ENCODE peak calls at places on chromosomes 11 and 22, in ten cellular contexts. J is foreskin fibroblast, Q is fibroblast of pulmonary artery, K is HFF-Myc, X is kidney, Y is H1, B is heart right ventricle, G is HCT116, Z is fibroblast of the aortic adventitia, L is uterus. O is an unnamed sample.

GRCh38 chr11:17298302-17298701 is 21.8 kb downstream of the NUCB2 start:
- DNase-seq in J (no peak), Q (no peak), K (no peak), X (no peak), Y (no peak), B (no peak), G (no peak), Z (no peak), L (no peak), O (no peak)

GRCh38 chr22:23882370-23882769 is 11.8 kb upstream of the MIF start:
- DNase-seq in J (no peak), Q (no peak), K (no peak), X (peak), Y (no peak), B (no peak), G (no peak), Z (no peak), L (no peak), O (no peak)

GRCh38 chr22:37279469-37279868 is 2.8 kb upstream of the CYTH4 start:
- DNase-seq in J (no peak), Q (peak), K (no peak), X (peak), Y (no peak), B (no peak), G (no peak), Z (no peak), L (no peak), O (no peak)

GRCh38 chr22:11627798-11628650 is 3900.0 kb upstream of the OR11H1 start:
- DNase-seq in J (no peak), Q (no peak), K (no peak), X (peak), Y (no peak), B (no peak), G (no peak), Z (no peak), L (no peak), O (no peak)

GRCh38 chr11:63858628-63859550 is 20.0 kb downstream of the MARK2 start:
- DNase-seq in J (peak), Q (peak), K (no peak), X (no peak), Y (no peak), B (no peak), G (no peak), Z (peak), L (peak), O (no peak)

GRCh38 chr11:70016666-70017347 is 61.3 kb upstream of the ANO1 start:
- DNase-seq in J (peak), Q (peak), K (no peak), X (no peak), Y (no peak), B (no peak), G (peak), Z (peak), L (no peak), O (peak)

GRCh38 chr11:132994038-132994502 is 538.2 kb downstream of the OPCML start:
- DNase-seq in J (no peak), Q (no peak), K (no peak), X (no peak), Y (no peak), B (no peak), G (no peak), Z (no peak), L (no peak), O (no peak)

GRCh38 chr11:65506770-65507485 is 8.1 kb downstream of the MALAT1 start:
- DNase-seq in J (peak), Q (peak), K (peak), X (peak), Y (peak), B (no peak), G (peak), Z (no peak), L (no peak), O (peak)

GRCh38 chr11:59765068-59765770 is 10.0 kb downstream of the STX3 start:
- DNase-seq in J (no peak), Q (no peak), K (no peak), X (no peak), Y (no peak), B (no peak), G (no peak), Z (no peak), L (no peak), O (no peak)

GRCh38 chr11:57900315-57900714 is 123.4 kb upstream of the OR9Q1 start:
- DNase-seq in J (no peak), Q (no peak), K (no peak), X (no peak), Y (no peak), B (no peak), G (no peak), Z (no peak), L (no peak), O (no peak)

GRCh38 chr22:38038426-38038825 is 18.8 kb upstream of the PICK1 start:
- DNase-seq in J (no peak), Q (no peak), K (no peak), X (no peak), Y (no peak), B (no peak), G (no peak), Z (no peak), L (no peak), O (no peak)

GRCh38 chr22:44108076-44108475 is 72.6 kb upstream of the PARVG start:
- DNase-seq in J (no peak), Q (no peak), K (no peak), X (peak), Y (no peak), B (no peak), G (no peak), Z (no peak), L (no peak), O (no peak)

GRCh38 chr11:19398772-19399542 is 158.2 kb upstream of the E2F8 start:
- DNase-seq in J (peak), Q (peak), K (peak), X (peak), Y (no peak), B (no peak), G (no peak), Z (peak), L (peak), O (peak)

GRCh38 chr11:7512525-7513209 is 1.1 kb upstream of the PPFIBP2 start:
- DNase-seq in J (no peak), Q (peak), K (no peak), X (peak), Y (no peak), B (peak), G (no peak), Z (peak), L (peak), O (peak)

GRCh38 chr22:50030315-50031188 is 18.0 kb upstream of the IL17REL start:
- DNase-seq in J (peak), Q (peak), K (no peak), X (peak), Y (peak), B (peak), G (peak), Z (peak), L (peak), O (peak)

GRCh38 chr11:24082860-24083259 is 414.0 kb upstream of the LUZP2 start:
- DNase-seq in J (no peak), Q (no peak), K (no peak), X (no peak), Y (no peak), B (no peak), G (no peak), Z (no peak), L (no peak), O (no peak)

DNA sequence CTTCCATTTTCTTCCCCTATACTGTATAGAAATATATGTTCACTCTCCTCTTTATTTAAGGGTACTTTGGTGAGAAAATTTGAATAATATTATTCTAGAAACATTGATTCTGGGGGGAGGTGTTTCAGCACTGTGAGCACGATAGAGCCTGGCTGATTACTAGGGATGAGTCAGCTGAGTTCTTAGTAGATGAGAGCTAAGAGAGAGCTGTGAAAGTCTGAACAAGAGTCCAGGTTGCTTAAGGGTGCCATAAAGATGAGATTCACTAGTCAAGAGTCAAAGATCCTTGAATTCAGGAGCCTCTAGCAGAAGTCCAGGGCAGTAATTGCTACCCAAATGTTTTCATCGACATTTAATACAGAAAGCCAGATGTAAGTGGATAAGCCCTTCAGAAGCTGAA is 756.6 kb upstream of the API5 start:
- DNase-seq in J (no peak), Q (no peak), K (no peak), X (no peak), Y (no peak), B (no peak), G (no peak), Z (no peak), L (no peak), O (no peak)
- H3K4me3 ChIP-seq in J (no peak), Q (no peak), K (no peak), X (no peak), Y (no peak), B (no peak), G (no peak), Z (no peak), L (no peak), O (no peak)

DNA sequence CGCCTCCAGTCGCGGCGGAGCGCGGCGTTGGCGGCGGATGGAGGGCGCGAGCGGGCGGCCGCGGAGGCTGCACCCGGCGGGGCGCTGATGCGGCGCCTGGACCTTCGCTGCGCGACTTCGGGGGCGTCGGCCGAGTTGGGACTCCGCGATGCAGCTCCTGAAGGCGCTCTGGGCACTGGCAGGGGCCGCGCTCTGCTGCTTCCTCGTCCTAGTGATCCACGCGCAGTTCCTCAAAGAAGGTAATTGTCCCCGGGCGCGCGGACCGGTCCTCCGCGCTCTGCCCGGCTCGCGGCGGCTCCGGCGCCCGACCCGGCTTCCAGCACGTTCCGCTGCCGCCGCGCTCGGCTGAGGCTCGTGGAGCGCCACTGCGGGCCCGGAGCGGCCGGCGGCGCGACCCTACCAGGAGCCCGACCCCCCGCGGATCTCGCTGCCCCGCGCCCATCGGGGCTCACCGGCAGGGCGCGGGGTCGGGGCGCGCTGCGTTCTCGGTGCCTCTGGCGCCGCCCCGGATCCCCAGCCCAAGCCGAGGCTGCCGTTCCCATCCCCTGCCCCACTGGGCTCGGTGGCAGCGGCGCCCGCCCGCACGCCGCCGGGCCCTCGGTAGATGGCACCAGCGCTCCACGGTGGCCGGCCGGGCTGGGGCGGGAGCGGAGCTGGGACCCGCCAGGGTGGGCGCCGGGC is 1251.2 kb downstream of the BRD1 start:
- DNase-seq in J (no peak), Q (no peak), K (no peak), X (peak), Y (peak), B (no peak), G (no peak), Z (no peak), L (no peak), O (peak)
- TF ChIP-seq CTCF in J (no peak), Q (no peak), K (peak), X (peak), Y (peak), B (peak), G (no peak), Z (no peak), L (peak), O (peak)

GRCh38 chr22:41827671-41828070 is 5.2 kb upstream of the SREBF2 start:
- DNase-seq in J (no peak), Q (no peak), K (no peak), X (no peak), Y (no peak), B (no peak), G (no peak), Z (no peak), L (no peak), O (no peak)

GRCh38 chr22:41831828-41832552 is 915 bp upstream of the SREBF2 start:
- DNase-seq in J (no peak), Q (no peak), K (no peak), X (no peak), Y (no peak), B (no peak), G (no peak), Z (peak), L (no peak), O (no peak)

GRCh38 chr22:41831383-41831782 is 1.5 kb upstream of the SREBF2 start:
- DNase-seq in J (peak), Q (peak), K (no peak), X (no peak), Y (no peak), B (no peak), G (no peak), Z (peak), L (no peak), O (peak)

GRCh38 chr22:41828516-41828915 is 4.4 kb upstream of the SREBF2 start:
- DNase-seq in J (no peak), Q (no peak), K (no peak), X (no peak), Y (no peak), B (no peak), G (no peak), Z (no peak), L (no peak), O (no peak)

GRCh38 chr22:41830174-41830573 is 2.7 kb upstream of the SREBF2 start:
- DNase-seq in J (no peak), Q (no peak), K (no peak), X (no peak), Y (no peak), B (no peak), G (no peak), Z (no peak), L (no peak), O (no peak)
- H3K4me3 ChIP-seq in J (no peak), Q (no peak), K (no peak), X (no peak), Y (no peak), B (no peak), G (no peak), Z (no peak), L (no peak), O (no peak)

DNA sequence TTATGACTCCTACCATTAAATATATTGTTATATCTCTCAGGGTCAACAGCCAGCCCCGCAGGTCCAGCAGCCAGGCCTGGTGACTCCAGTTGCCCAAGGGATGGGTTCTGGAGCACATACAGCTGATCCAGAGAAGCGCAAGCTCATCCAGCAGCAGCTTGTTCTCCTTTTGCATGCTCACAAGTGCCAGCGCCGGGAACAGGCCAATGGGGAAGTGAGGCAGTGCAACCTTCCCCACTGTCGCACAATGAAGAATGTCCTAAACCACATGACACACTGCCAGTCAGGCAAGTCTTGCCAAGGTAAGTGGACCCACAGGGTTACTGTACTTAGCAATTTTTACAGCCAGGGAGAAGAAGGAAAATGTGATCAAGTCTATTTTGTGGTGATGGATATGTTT is 35.1 kb downstream of the EP300 start:
- DNase-seq in J (no peak), Q (no peak), K (no peak), X (no peak), Y (no peak), B (no peak), G (no peak), Z (no peak), L (no peak), O (no peak)
- TF ChIP-seq CTCF in J (no peak), Q (no peak), K (no peak), X (no peak), Y (no peak), B (no peak), G (no peak), Z (no peak), L (no peak), O (no peak)

DNA sequence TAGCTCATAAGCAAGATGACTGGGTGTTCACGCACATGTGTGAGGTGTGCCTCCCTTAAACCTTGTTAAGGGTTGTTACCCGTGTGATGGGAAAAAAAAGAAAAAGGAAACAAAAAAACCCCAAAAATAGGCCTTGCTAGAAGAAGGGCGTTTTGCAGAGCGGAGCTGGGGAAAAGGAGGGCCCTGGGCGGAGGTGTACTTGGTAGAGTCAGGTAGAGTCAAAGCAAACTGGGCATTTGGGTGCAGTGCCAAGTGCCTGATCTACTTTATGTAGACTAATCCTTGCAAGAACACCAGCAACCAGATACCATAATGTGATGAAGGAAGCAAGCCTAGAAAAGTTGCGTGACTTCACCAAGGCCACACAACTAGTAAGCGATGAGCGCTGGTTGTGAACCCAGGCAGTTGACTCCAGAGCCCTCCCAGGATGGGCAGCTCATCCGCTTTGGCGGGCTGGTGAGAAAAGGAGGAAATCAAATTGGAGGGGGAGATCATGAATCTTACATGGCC is 1.2 kb upstream of the TIRAP start:
- DNase-seq in J (no peak), Q (no peak), K (no peak), X (no peak), Y (no peak), B (no peak), G (no peak), Z (no peak), L (no peak), O (no peak)
- H3K4me3 ChIP-seq in J (no peak), Q (no peak), K (no peak), X (peak), Y (no peak), B (no peak), G (no peak), Z (no peak), L (no peak), O (no peak)

DNA sequence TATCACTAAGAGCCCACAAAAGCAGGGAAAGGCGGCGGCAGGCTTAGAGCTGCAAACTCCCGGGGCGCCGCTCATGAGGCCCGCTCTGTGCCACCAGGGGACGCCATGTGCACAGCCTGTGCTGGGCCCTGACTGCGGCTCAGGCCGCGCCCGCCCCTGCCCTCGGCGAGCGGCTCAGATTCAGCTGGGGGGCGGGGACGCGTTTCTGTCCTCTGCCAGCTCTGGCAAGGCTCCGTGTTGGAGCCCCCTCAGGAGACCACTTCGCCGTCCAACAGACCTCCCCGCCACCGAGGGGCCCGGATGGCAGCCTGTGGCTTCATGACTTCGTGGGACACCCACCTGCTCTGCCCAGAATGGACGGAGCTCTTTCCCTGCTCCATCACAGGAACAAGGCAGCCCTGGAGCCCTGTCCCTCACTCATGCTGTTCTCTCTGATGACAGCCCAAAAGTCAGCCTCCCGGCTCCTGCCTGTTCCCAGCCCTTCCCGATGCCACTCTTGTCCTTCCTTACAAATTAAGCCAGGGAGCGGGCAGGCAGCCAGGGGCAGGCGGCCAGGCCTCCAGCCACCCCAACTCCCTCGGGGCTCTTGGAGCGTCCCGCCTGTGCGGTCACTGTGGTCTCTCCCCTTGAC is 69.1 kb downstream of the NAT10 start:
- DNase-seq in J (peak), Q (peak), K (no peak), X (peak), Y (peak), B (peak), G (peak), Z (peak), L (peak), O (peak)
- TF ChIP-seq CTCF in J (peak), Q (peak), K (peak), X (peak), Y (peak), B (peak), G (peak), Z (peak), L (peak), O (peak)

DNA sequence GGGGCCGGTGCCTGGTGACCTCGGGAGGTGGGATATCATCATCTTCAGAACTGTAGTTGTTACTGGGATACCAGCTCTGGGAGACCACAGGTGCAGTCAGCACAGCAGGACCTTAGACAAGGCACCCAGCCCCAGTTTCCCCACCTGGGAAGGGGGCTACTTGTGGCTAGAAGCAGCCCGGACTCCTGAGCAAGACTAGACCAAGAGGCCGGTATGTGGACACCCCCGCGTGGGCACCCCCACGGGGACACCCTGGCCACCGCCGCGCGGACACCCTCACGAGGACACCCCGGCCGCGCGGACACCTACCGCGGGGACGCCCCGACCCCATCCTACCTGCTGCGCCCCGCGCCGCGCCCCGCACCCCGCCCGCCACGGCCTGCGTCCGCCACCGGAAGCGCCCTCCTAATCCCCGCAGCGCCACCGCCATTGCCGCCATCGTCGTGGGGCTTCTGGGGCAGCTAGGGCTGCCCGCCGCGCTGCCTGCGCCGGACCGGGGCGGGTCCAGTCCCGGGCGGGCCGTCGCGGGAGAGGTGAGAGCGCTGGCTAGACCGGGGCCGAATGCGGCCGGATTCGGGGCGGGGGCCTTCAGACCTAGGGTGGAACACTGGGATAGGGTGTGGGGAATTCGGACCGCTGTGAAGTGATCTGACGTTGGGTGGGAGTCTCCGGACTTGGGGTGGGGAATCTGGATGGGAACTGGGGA is at the start of the genes COMT and TXNRD2:
- DNase-seq in J (peak), Q (peak), K (no peak), X (peak), Y (no peak), B (peak), G (no peak), Z (peak), L (peak), O (peak)
- H3K4me3 ChIP-seq in J (peak), Q (peak), K (peak), X (peak), Y (peak), B (peak), G (peak), Z (peak), L (peak), O (peak)

GRCh38 chr22:21713428-21714058 is 22.1 kb downstream of the YPEL1 start:
- DNase-seq in J (no peak), Q (no peak), K (no peak), X (no peak), Y (no peak), B (no peak), G (no peak), Z (no peak), L (no peak), O (no peak)
- TF ChIP-seq CTCF in J (no peak), Q (no peak), K (no peak), X (no peak), Y (no peak), B (no peak), G (peak), Z (no peak), L (no peak), O (no peak)

DNA sequence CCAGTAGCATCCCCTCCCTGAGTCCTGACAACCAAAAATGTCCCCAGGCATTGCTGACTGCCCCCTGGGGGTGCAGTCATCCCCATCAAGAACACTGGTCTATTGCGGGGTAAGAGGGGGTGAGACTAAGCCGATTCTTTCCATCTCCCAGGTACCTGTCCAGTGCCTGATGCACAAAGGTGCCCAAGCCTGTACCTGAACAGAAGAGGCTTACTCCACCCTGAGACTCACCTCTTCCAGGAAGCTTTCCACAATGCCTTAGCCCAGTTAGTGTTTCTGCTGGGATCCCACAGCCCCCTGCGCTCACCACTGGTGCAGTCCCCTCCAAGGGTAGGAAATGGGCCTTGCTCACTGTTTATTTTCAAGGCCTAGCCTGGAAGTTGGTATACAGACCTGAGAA is 22.9 kb downstream of the TPST2 start:
- DNase-seq in J (no peak), Q (no peak), K (no peak), X (no peak), Y (no peak), B (no peak), G (no peak), Z (no peak), L (no peak), O (no peak)
- H3K4me3 ChIP-seq in J (no peak), Q (no peak), K (no peak), X (no peak), Y (no peak), B (no peak), G (no peak), Z (no peak), L (no peak), O (no peak)